ENCODE peak calls at places on chromosome 20, in five cellular contexts. J is neural crest cell, W is fibroblast of lung, E is choroid plexus epithelial cell, F is WTC11. X is an unnamed sample.

GRCh38 chr20:61558726-61559125 is 306.7 kb downstream of the CDH4 start:
- DNase-seq in J (no peak), F (no peak), E (peak), W (peak), X (no peak)

GRCh38 chr20:23049933-23050838 is 714 bp upstream of the THBD start:
- DNase-seq in W (peak), J (peak), E (peak), F (peak), X (no peak)

GRCh38 chr20:41149679-41150131 is 12.4 kb downstream of the PLCG1 start:
- DNase-seq in E (peak), W (peak), F (no peak), J (no peak), X (no peak)

GRCh38 chr20:61828891-61829290 is 236.8 kb downstream of the TAF4 start:
- DNase-seq in E (no peak), F (no peak), J (no peak), W (no peak), X (no peak)

GRCh38 chr20:42531675-42531985 is 658.1 kb downstream of the PTPRT start:
- DNase-seq in E (no peak), W (no peak), J (no peak), F (no peak), X (no peak)

GRCh38 chr20:24650091-24650490 is 180.7 kb downstream of the SYNDIG1 start:
- DNase-seq in W (peak), J (no peak), E (no peak), F (no peak), X (no peak)

GRCh38 chr20:17665756-17666155 is 16.3 kb downstream of the RRBP1 start:
- DNase-seq in F (no peak), J (no peak), W (no peak), E (no peak), X (no peak)

GRCh38 chr20:25285856-25286798 is 38.2 kb downstream of the PYGB start:
- DNase-seq in J (no peak), W (no peak), E (no peak), F (peak), X (no peak)

GRCh38 chr20:35542990-35543389 is 1.1 kb downstream of the ERGIC3 start:
- DNase-seq in J (no peak), F (no peak), W (no peak), E (no peak), X (no peak)

GRCh38 chr20:50992733-50993457 is 30.0 kb downstream of the KCNG1 start:
- DNase-seq in J (peak), E (peak), F (peak), W (peak), X (no peak)

GRCh38 chr20:62666736-62667529 is 24.6 kb downstream of the SLCO4A1 start:
- DNase-seq in W (no peak), J (peak), E (no peak), F (no peak), X (no peak)

GRCh38 chr20:62178316-62179161 is 4.3 kb upstream of the MTG2 start:
- DNase-seq in W (no peak), E (no peak), F (no peak), J (no peak), X (no peak)

GRCh38 chr20:50834599-50835005 is 39.7 kb downstream of the BCAS4 start:
- DNase-seq in J (no peak), F (no peak), W (peak), E (peak), X (no peak)

GRCh38 chr20:56964886-56965285 is 301.6 kb downstream of the BMP7 start:
- DNase-seq in F (no peak), W (no peak), E (no peak), J (no peak), X (no peak)

GRCh38 chr20:57877131-57877784 is 167.4 kb upstream of the PMEPA1 start:
- DNase-seq in J (no peak), E (no peak), W (no peak), F (no peak), X (no peak)

GRCh38 chr20:35443003-35443402 is 5.0 kb upstream of the GDF5 start:
- DNase-seq in E (peak), W (peak), F (no peak), J (no peak), X (no peak)

GRCh38 chr20:11247943-11248475 is 574.2 kb upstream of the JAG1 start:
- DNase-seq in F (no peak), W (no peak), E (no peak), J (no peak), X (no peak)

GRCh38 chr20:1019344-1019743 is 17.2 kb upstream of the RSPO4 start:
- DNase-seq in W (no peak), J (no peak), E (no peak), F (no peak), X (no peak)

GRCh38 chr20:57593134-57593886 is 26.9 kb downstream of the ZBP1 start:
- DNase-seq in F (peak), W (no peak), E (no peak), J (no peak), X (no peak)

GRCh38 chr20:58833921-58834320 is 16.8 kb downstream of the GNAS-AS1 start:
- DNase-seq in F (no peak), J (no peak), W (no peak), E (peak), X (no peak)

GRCh38 chr20:40763646-40764295 is 74.7 kb upstream of the MAFB start:
- DNase-seq in E (no peak), F (no peak), J (no peak), W (peak), X (no peak)

GRCh38 chr20:64065062-64065972 is 2.3 kb downstream of the TCEA2 start:
- DNase-seq in F (no peak), E (no peak), W (no peak), J (no peak), X (no peak)

GRCh38 chr20:35312348-35312747 is 20.1 kb upstream of the FAM83C start:
- DNase-seq in F (no peak), W (peak), E (peak), J (no peak), X (no peak)

GRCh38 chr20:52746190-52746589 is 226.0 kb upstream of the TSHZ2 start:
- DNase-seq in W (no peak), E (no peak), F (peak), J (no peak), X (no peak)

GRCh38 chr20:50338479-50339195 is 148.0 kb downstream of the CEBPB start:
- DNase-seq in J (no peak), F (peak), E (peak), W (no peak), X (no peak)

GRCh38 chr20:62141397-62142251 is 1.6 kb downstream of the PSMA7 start:
- DNase-seq in E (peak), J (no peak), W (peak), F (no peak), X (no peak)

GRCh38 chr20:10634683-10635411 is 39.0 kb downstream of the JAG1 start:
- DNase-seq in J (no peak), E (peak), F (no peak), W (peak), X (no peak)

GRCh38 chr20:23161244-23161875 is 75.2 kb upstream of the CD93 start:
- DNase-seq in J (no peak), E (peak), F (no peak), W (no peak), X (peak)

GRCh38 chr20:58717278-58718091 is 24.9 kb downstream of the NPEPL1 start:
- DNase-seq in F (peak), E (no peak), W (no peak), J (no peak), X (peak)

GRCh38 chr20:47521059-47521808 is 19.5 kb downstream of the NCOA3 start:
- DNase-seq in F (peak), E (no peak), W (no peak), J (no peak), X (no peak)

GRCh38 chr20:18778993-18779392 is 34.6 kb upstream of the SCP2D1 start:
- DNase-seq in F (no peak), J (no peak), E (no peak), W (no peak), X (no peak)

GRCh38 chr20:22861231-22861980 is 173.7 kb upstream of the SSTR4 start:
- DNase-seq in J (no peak), E (peak), F (no peak), W (no peak), X (no peak)

GRCh38 chr20:10622657-10623418 is 51.0 kb downstream of the JAG1 start:
- DNase-seq in F (no peak), J (no peak), W (peak), E (peak), X (no peak)

GRCh38 chr20:52484438-52484837 is 292.9 kb upstream of the ZFP64 start:
- DNase-seq in F (no peak), J (no peak), E (peak), W (no peak), X (no peak)

GRCh38 chr20:17648782-17649730 is 33.0 kb downstream of the RRBP1 start:
- DNase-seq in J (no peak), E (peak), W (no peak), F (peak), X (no peak)

GRCh38 chr20:39049684-39050554 is 87.8 kb downstream of the DHX35 start:
- DNase-seq in F (peak), W (peak), E (peak), J (peak), X (peak)
- TF ChIP-seq CTCF in F (peak), W (peak), E (peak), J (peak), X (peak)

GRCh38 chr20:36591854-36592641 is 13.5 kb upstream of the RAB5IF start:
- DNase-seq in F (peak), W (peak), E (peak), J (no peak), X (no peak)
- TF ChIP-seq CTCF in F (no peak), W (peak), E (peak), J (peak), X (peak)

DNA sequence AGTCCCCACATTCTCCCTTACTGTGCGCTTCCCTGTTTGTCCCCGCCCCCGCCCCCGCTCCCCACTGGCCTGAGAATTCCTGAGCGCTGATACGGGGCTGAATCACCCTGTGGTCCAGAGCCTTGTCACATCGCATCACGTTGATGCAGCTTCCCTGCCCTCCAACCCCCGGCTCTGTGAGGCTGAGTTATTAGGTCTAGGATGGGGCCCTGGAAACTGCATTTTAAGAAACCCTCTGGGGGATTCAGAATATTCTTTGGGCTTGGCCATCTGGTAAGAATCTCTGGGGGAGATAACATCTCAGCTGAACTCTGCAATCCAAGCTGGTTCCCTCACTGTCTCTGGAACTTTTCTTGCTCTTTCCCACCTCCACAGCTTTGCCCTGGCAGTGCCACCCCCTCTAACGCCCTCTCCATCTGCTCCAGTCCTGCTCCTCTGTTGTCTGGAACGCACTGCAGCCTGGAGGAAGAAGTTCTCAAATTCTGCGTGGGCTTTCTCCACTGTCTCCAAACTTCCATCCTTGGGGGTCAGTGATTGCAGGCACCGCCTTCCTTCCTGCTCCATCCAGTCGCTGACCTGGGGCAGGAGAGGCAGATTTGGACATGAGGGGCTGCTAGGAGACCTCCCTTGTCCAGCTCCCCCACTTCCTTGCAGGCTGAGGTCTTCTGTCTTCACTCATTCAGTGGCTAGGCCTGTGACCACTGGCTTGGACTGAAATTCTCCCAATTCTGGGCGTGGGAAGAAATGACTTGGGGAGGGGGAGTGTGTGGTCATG is 42.6 kb downstream of the KIAA1755 start:
- DNase-seq in W (peak), J (no peak), F (no peak), E (peak), X (no peak)
- TF ChIP-seq CTCF in W (no peak), J (no peak), F (no peak), E (no peak), X (no peak)

GRCh38 chr20:44703956-44704488 is 11.1 kb upstream of the CCN5 start:
- DNase-seq in W (no peak), E (no peak), J (no peak), F (no peak), X (no peak)

GRCh38 chr20:44701889-44702288 is 13.3 kb upstream of the CCN5 start:
- DNase-seq in F (no peak), J (no peak), W (no peak), E (no peak), X (no peak)

GRCh38 chr20:44701116-44701865 is 13.9 kb upstream of the CCN5 start:
- DNase-seq in W (peak), E (peak), F (peak), J (no peak), X (no peak)

GRCh38 chr20:44703183-44703925 is 11.8 kb upstream of the CCN5 start:
- DNase-seq in F (no peak), J (no peak), W (no peak), E (no peak), X (no peak)

GRCh38 chr20:44702776-44703175 is 12.4 kb upstream of the CCN5 start:
- DNase-seq in F (no peak), W (peak), J (no peak), E (peak), X (peak)
- TF ChIP-seq CTCF in F (no peak), W (no peak), J (no peak), E (no peak), X (no peak)

DNA sequence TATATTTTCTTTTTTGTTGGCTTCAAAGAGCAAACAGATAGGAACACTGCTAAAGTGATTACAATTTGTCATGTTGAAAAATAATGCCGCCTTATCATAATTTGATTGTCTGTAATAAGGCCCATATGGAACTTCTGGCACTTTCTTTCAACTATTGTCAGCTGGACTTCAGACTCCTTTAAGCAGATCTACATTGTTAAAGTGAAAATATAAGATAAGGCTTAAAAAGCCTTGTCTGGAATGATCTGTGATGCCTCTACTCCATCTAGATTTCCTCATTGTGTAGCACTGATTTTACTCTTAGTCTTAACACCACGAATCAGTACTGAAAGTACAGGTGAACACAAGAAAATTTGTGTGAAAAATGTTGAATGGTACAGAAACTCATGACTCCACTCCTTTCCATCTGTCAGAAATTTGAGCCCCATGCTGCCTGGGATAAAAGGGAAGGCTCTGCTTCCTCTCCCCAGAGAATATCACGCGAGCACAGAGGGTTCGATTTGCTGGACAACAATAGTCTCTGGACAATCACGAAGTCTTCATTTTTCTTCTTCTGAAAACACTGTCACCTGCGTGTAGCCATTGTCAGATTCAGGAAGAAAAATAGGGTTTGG is 56.0 kb downstream of the BCAS1 start:
- DNase-seq in E (no peak), F (no peak), J (no peak), W (no peak), X (no peak)
- TF ChIP-seq CTCF in E (no peak), F (no peak), J (no peak), W (no peak), X (no peak)

DNA sequence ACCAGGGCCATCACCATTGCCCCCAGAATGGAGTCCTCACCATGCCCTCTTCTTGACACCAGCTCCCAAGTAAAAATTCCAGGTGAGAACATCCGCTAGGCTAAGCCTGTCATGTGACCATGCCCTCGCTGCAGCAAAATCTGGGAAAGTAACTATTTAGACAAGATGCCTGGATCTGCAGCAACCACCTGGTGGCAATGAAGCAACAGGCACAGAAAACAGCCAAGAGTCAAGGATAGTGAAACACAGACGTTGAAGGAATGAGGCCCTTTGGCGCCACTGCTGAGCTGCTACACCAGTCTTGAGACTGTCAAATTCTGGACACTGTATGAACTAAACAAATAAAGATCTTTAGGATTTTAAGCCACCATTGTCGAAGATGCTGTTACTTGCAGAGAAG is 30.1 kb upstream of the TGM6 start:
- DNase-seq in J (no peak), F (no peak), W (no peak), E (no peak), X (no peak)
- TF ChIP-seq CTCF in J (no peak), F (no peak), W (no peak), E (no peak), X (no peak)

DNA sequence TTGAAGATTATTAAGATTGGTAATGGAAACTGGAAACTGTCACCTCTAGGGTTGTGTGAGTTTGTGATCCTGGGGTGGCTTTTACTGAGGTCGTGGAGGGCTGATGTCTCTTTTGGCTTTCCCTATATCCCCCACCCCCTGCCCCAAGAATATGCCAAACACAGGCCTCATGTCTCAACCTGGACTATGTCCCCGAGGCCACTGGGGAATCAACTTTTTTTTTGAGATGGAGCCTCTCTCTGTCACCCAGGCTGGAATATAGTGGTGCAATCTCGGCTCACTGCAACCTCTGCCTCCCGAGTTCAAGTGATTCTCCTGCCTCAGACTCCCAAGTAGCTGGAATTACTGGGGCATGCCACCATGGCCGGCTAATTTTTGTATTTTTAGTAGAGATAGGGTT is 83.3 kb upstream of the RALGAPA2 start:
- DNase-seq in F (no peak), W (no peak), J (no peak), E (no peak), X (no peak)
- TF ChIP-seq CTCF in F (no peak), W (no peak), J (no peak), E (no peak), X (no peak)

GRCh38 chr20:49316704-49317103 is 38.8 kb upstream of the ZNFX1 start:
- DNase-seq in J (no peak), W (no peak), E (no peak), F (no peak), X (no peak)

GRCh38 chr20:49320460-49320859 is 42.6 kb upstream of the ZNFX1 start:
- DNase-seq in E (peak), F (peak), J (no peak), W (peak), X (no peak)

GRCh38 chr20:49319204-49319809 is 41.5 kb upstream of the ZNFX1 start:
- DNase-seq in J (no peak), W (no peak), E (no peak), F (peak), X (no peak)

GRCh38 chr20:49318430-49319203 is 40.8 kb upstream of the ZNFX1 start:
- DNase-seq in F (peak), E (no peak), J (no peak), W (no peak), X (no peak)

DNA sequence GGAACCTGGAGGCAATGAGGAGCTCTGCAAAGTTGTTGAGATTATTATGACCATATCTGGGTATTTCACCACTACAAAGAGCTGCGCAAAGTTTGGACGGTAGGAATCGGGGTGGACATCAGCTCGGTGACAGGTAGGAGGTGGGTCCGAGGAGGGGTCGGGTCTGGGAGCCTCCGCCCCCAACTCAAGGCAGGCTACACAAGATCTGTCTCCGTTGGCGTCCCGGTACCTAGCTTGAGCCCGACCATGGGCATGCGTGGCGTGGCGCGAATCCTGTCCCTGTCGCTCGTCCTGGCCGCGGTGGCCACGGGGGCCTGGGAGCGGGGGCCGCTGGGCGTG is 40.2 kb upstream of the ZNFX1 start:
- DNase-seq in W (no peak), E (no peak), J (no peak), F (no peak), X (no peak)
- TF ChIP-seq CTCF in W (no peak), E (no peak), J (no peak), F (no peak), X (no peak)

GRCh38 chr20:34049389-34049788 is 55.7 kb downstream of the RALY start:
- DNase-seq in F (no peak), J (no peak), E (no peak), W (no peak), X (no peak)
- TF ChIP-seq CTCF in F (no peak), J (no peak), E (no peak), W (no peak), X (no peak)

GRCh38 chr20:3669710-3670367 is 6.6 kb upstream of the GFRA4 start:
- DNase-seq in F (no peak), J (no peak), W (no peak), E (no peak), X (no peak)

GRCh38 chr20:3671986-3672863 is 9.0 kb upstream of the GFRA4 start:
- DNase-seq in F (peak), E (no peak), J (no peak), W (no peak), X (no peak)

GRCh38 chr20:3670945-3671344 is 7.7 kb upstream of the GFRA4 start:
- DNase-seq in F (no peak), J (no peak), W (no peak), E (no peak), X (no peak)

GRCh38 chr20:3672864-3673550 is 8.8 kb downstream of the ADAM33 start:
- DNase-seq in J (no peak), F (peak), E (no peak), W (no peak), X (no peak)

DNA sequence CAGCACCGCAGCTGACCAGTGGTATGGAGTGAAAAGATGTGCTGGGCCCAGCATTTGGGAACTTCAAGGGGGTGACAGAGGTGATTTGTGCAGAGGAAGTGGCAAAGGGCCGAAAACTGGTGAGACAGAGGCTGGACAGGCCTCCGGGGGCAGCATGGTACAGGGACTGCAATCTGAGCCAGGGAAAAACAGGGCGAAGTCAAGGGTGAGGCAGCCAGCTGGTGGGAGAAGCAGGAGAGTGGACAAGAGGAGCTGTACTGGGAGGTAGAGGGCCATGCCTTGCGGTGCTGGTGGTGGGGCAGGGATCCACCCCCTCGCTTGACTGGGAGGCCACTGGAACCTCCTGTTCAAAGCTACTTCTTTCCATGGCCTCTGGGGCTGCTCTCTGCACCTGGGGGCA is 7.3 kb upstream of the GFRA4 start:
- DNase-seq in W (no peak), F (peak), E (no peak), J (no peak), X (no peak)
- TF ChIP-seq CTCF in W (no peak), F (no peak), E (peak), J (no peak), X (no peak)

X was measured in osteocyte.